ENCODE peak calls at places on chromosomes 2 and 18, in ten cellular contexts. A is spleen; W is RWPE1; P is hepatocyte; N is CD4-positive, alpha-beta T cell; C is transverse colon; K is kidney; G is lower leg skin; R is DND-41; E is MCF 10A. U is an unnamed sample.

GRCh38 chr2:460861-461260 is 173.0 kb upstream of the ALKAL2 start:
- DNase-seq in W (no peak), E (peak; percentile 23), P (no peak), C (peak; percentile 16), G (no peak), A (no peak), R (peak; percentile 28), N (no peak), K (no peak), U (no peak)

GRCh38 chr2:179410552-179411356 is 146.1 kb upstream of the SESTD1 start:
- DNase-seq in N (no peak), G (peak; percentile 17), R (peak; percentile 40), P (peak; percentile 82), W (peak; percentile 36), A (no peak), E (peak; percentile 79), C (peak; percentile 16), K (no peak), U (peak; percentile 11)

GRCh38 chr18:63427566-63427965 is 5.3 kb upstream of the VPS4B start:
- DNase-seq in K (no peak), P (peak; percentile 60), G (peak; percentile 58), C (peak; percentile 33), A (no peak), R (no peak), W (peak; percentile 92), E (peak; percentile 83), N (no peak), U (no peak)

GRCh38 chr2:187567126-187567525 is 12.9 kb upstream of the TFPI start:
- DNase-seq in N (no peak), G (no peak), A (no peak), E (no peak), C (no peak), R (no peak), P (peak; percentile 38), K (no peak), W (no peak), U (no peak)

GRCh38 chr18:58319719-58320118 is 275.7 kb downstream of the NEDD4L start:
- DNase-seq in W (no peak), A (no peak), E (no peak), K (no peak), G (no peak), R (no peak), C (no peak), P (no peak), N (no peak), U (no peak)

GRCh38 chr2:88638743-88639142 is 11.5 kb upstream of the EIF2AK3 start:
- DNase-seq in G (no peak), C (no peak), P (no peak), N (no peak), A (no peak), E (peak; percentile 55), R (no peak), K (no peak), W (peak; percentile 28), U (no peak)

GRCh38 chr2:216478151-216478550 is 20.5 kb upstream of the RPL37A start:
- DNase-seq in R (no peak), W (peak; percentile 86), N (no peak), G (no peak), E (peak; percentile 92), K (no peak), P (no peak), A (no peak), C (no peak), U (no peak)

GRCh38 chr2:234164499-234165409 is 114.3 kb downstream of the SPP2 start:
- DNase-seq in R (peak; percentile 85), C (no peak), N (peak; percentile 67), W (no peak), P (no peak), E (no peak), A (peak; percentile 94), K (peak; percentile 72), G (no peak), U (no peak)

GRCh38 chr2:118120001-118120400 is 31.7 kb downstream of the INSIG2 start:
- DNase-seq in G (no peak), R (no peak), W (no peak), C (no peak), E (peak; percentile 69), P (no peak), N (no peak), K (no peak), A (no peak), U (no peak)

GRCh38 chr2:237299897-237300296 is 114.1 kb downstream of the COL6A3 start:
- DNase-seq in A (no peak), N (no peak), W (peak; percentile 85), R (no peak), K (no peak), C (no peak), P (no peak), E (peak; percentile 93), G (no peak), U (no peak)

GRCh38 chr2:37367310-37367709 is 22.9 kb downstream of the QPCT start:
- DNase-seq in P (no peak), K (no peak), W (no peak), A (no peak), R (no peak), E (no peak), G (no peak), N (no peak), C (no peak), U (no peak)

GRCh38 chr2:25362564-25363145 is 20.9 kb upstream of the DNMT3A start:
- DNase-seq in E (no peak), R (no peak), N (peak; percentile 61), P (no peak), W (no peak), A (peak; percentile 93), C (peak; percentile 71), K (peak; percentile 83), G (no peak), U (no peak)

GRCh38 chr2:36695746-36696415 is 626 bp upstream of the VIT start:
- DNase-seq in N (no peak), A (no peak), E (peak; percentile 38), G (no peak), W (peak; percentile 17), K (no peak), R (no peak), P (no peak), C (no peak), U (no peak)

GRCh38 chr2:178380763-178381162 is 70.2 kb downstream of the PRKRA start:
- DNase-seq in C (no peak), P (no peak), K (no peak), W (no peak), A (no peak), N (no peak), E (no peak), G (no peak), R (no peak), U (no peak)

GRCh38 chr2:176473177-176473576 is 203.9 kb downstream of the MTX2 start:
- DNase-seq in W (peak; percentile 82), A (no peak), C (peak; percentile 18), E (peak; percentile 97), P (no peak), K (no peak), N (no peak), G (peak; percentile 80), R (peak; percentile 79), U (no peak)

GRCh38 chr2:61885896-61886603 is 2.4 kb downstream of the CCT4 start:
- DNase-seq in E (no peak), C (no peak), P (no peak), G (no peak), K (no peak), W (no peak), A (no peak), N (no peak), R (no peak), U (no peak)

GRCh38 chr2:135792401-135793152 is 44.4 kb downstream of the LCT start:
- DNase-seq in A (no peak), K (no peak), W (no peak), N (no peak), G (no peak), C (no peak), P (no peak), E (no peak), R (peak; percentile 57), U (no peak)

GRCh38 chr18:13112982-13113381 is 105.6 kb upstream of the LDLRAD4 start:
- DNase-seq in C (peak; percentile 47), K (peak; percentile 74), G (no peak), A (no peak), W (no peak), E (no peak), R (peak; percentile 27), N (no peak), P (peak; percentile 81), U (peak; percentile 37)

GRCh38 chr18:56869189-56869777 is 218.1 kb downstream of the WDR7 start:
- DNase-seq in E (peak; percentile 52), P (peak; percentile 64), N (no peak), G (no peak), W (peak; percentile 2), C (no peak), A (no peak), K (no peak), R (no peak), U (no peak)
- TF ChIP-seq CTCF in E (peak; percentile 83), P (peak; percentile 69), N (peak; percentile 54), G (no peak), W (peak; percentile 76), C (peak; percentile 50), A (peak; percentile 33), K (peak; percentile 56), R (peak; percentile 75), U (peak; percentile 77)

GRCh38 chr18:45650321-45650720 is 35.0 kb downstream of the SLC14A2 start:
- DNase-seq in W (no peak), G (no peak), N (no peak), R (no peak), K (no peak), E (no peak), P (no peak), C (no peak), A (no peak), U (no peak)
- TF ChIP-seq CTCF in W (no peak), G (no peak), N (no peak), R (no peak), K (no peak), E (no peak), P (no peak), C (no peak), A (no peak), U (no peak)

DNA sequence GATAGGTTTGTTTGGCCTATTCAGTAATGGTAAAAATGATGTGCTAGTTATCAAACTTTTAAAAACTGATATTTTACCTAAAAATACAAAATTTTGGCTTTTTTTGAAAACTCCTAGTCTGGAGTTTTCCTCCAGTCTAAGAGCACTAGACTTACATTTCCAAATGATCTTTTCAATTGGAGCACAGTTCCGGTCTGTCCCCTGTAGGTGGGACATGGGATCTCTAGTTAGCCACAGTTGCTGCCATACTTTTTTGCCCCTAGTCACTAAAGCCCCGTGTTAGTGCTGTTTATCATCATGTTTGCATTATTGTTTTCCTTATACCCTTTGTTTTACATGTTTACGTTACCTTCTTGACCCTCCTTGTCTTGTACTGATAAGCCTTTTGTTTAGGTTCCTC is 52.4 kb downstream of the RELCH start:
- DNase-seq in G (no peak), K (no peak), C (no peak), N (no peak), A (no peak), E (no peak), P (no peak), R (no peak), W (no peak), U (no peak)
- TF ChIP-seq CTCF in G (no peak), K (no peak), C (no peak), N (no peak), A (no peak), E (no peak), P (no peak), R (no peak), W (no peak), U (peak; percentile 17)

DNA sequence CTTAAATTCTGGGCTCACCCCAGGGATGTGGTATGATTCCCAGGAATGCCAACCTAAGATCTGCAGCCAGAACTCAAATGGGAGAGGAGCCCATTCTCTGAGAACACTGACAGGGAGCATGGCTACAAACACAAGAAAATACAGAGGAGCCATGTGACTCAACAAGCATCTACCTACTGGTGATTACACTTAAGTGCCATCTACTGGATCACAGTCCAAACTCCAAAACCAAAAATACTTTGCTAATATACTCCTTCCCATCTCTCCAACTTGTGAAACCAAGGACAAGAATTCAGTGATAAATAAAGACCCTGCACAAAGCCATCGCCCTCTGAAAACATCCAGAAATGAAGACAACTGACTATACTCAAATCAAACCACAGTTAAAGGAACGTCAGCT is 116.9 kb downstream of the NR4A2 start:
- DNase-seq in E (no peak), C (no peak), N (no peak), A (no peak), W (no peak), K (no peak), R (no peak), G (no peak), P (no peak), U (no peak)
- TF ChIP-seq CTCF in E (no peak), C (no peak), N (no peak), A (no peak), W (no peak), K (no peak), R (no peak), G (no peak), P (no peak), U (no peak)

U was measured in progenitor cell of endocrine pancreas.